ENCODE peak calls at places on chromosomes 12 and 14, in six cellular contexts. C, I, S, V, M and E are unnamed samples.

GRCh38 chr14:104665663-104666522 is 23.5 kb upstream of the INF2 start:
- DNase-seq in C (peak), S (peak), I (no peak), M (no peak), V (no peak), E (no peak)

GRCh38 chr14:98187302-98187701 is 1084.7 kb downstream of the BCL11B start:
- DNase-seq in I (no peak), C (no peak), M (no peak), S (no peak), V (no peak), E (no peak)

GRCh38 chr14:99675951-99676350 is 8.1 kb upstream of the CYP46A1 start:
- DNase-seq in S (no peak), C (no peak), I (no peak), M (no peak), V (no peak), E (no peak)

GRCh38 chr12:82694276-82694675 is 7.6 kb downstream of the TMTC2 start:
- DNase-seq in V (no peak), S (no peak), C (no peak), M (no peak), I (no peak), E (no peak)

GRCh38 chr12:94603434-94604068 is 46.8 kb downstream of the TMCC3 start:
- DNase-seq in I (peak), M (peak), S (peak), V (peak), C (no peak), E (no peak)

GRCh38 chr14:50040401-50040775 is 76.0 kb downstream of the VCPKMT start:
- DNase-seq in V (no peak), I (peak), C (no peak), S (peak), M (peak), E (peak)

GRCh38 chr12:41286426-41286825 is 98.3 kb downstream of the PDZRN4 start:
- DNase-seq in I (no peak), S (no peak), M (no peak), V (no peak), C (no peak), E (peak)

GRCh38 chr14:23086565-23086964 is 8.4 kb downstream of the ACIN1 start:
- DNase-seq in I (no peak), S (no peak), M (no peak), C (no peak), V (no peak), E (no peak)

GRCh38 chr14:106286697-106287290 is 760.4 kb downstream of the TMEM121 start:
- DNase-seq in M (no peak), I (no peak), V (peak), S (no peak), C (no peak), E (no peak)

GRCh38 chr14:63454863-63455622 is 88.1 kb downstream of the PPP2R5E start:
- DNase-seq in C (no peak), I (no peak), M (no peak), S (peak), V (peak), E (peak)

GRCh38 chr14:83164016-83164415 is 1630.4 kb upstream of the SEL1L start:
- DNase-seq in V (no peak), S (no peak), M (no peak), I (no peak), C (no peak), E (peak)

GRCh38 chr12:22981711-22982110 is 356.7 kb downstream of the ETNK1 start:
- DNase-seq in M (no peak), S (no peak), V (no peak), I (no peak), C (no peak), E (peak)

GRCh38 chr14:99703381-99703780 is 19.3 kb downstream of the CYP46A1 start:
- DNase-seq in I (no peak), V (no peak), S (no peak), M (no peak), C (no peak), E (no peak)

GRCh38 chr12:123908884-123909807 is 63.5 kb downstream of the CCDC92 start:
- DNase-seq in I (no peak), C (no peak), M (no peak), V (peak), S (no peak), E (no peak)

GRCh38 chr12:123907021-123907420 is 65.6 kb downstream of the CCDC92 start:
- DNase-seq in S (no peak), V (no peak), M (no peak), I (no peak), C (no peak), E (peak)

GRCh38 chr12:123910057-123910456 is 62.6 kb downstream of the CCDC92 start:
- DNase-seq in V (no peak), C (no peak), M (no peak), I (no peak), S (no peak), E (no peak)

GRCh38 chr12:123905319-123905925 is 67.2 kb downstream of the CCDC92 start:
- DNase-seq in S (peak), M (peak), V (peak), I (peak), C (no peak), E (peak)

DNA sequence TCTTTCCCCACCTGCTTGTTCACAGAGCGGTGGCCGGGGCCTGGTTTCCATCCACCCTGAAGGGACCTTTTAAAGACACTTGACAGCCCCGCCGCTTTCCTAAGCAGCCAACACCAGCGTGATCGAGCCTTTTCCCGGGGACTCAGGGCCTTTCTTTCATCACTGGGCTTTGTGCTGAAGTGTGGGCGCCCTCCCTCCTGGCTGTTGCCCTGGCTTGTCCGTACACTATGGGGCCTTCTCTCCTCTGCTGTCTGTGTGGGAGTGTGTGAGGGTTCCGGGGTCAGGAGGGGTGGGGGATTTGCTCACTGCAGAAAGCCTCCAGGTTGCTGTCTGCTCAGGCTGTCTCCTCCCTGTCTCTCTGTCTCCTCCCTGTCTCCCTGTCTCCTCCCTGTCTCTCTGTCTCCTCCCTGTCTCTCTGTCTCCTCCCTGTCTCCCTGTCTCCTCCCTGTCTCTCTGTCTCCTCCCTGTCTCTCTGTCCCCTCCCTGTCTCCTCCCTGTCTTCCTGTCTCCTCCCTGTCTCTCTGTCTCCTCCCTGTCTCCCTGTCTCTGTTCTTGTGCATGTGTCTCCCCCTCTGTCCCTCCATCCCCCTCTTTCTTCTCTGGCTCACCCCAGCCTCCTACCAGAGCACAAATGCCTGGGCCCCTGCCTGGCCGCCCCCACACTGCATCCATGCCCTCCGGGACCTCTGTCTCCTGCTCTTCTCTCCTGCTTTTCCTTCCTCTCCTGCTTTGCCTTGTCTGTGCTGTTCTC is 64.7 kb downstream of the CCDC92 start:
- DNase-seq in S (no peak), M (no peak), I (no peak), C (no peak), V (peak), E (peak)
- H3K4me3 ChIP-seq in S (no peak), M (no peak), I (no peak), C (no peak), V (no peak), E (no peak)

DNA sequence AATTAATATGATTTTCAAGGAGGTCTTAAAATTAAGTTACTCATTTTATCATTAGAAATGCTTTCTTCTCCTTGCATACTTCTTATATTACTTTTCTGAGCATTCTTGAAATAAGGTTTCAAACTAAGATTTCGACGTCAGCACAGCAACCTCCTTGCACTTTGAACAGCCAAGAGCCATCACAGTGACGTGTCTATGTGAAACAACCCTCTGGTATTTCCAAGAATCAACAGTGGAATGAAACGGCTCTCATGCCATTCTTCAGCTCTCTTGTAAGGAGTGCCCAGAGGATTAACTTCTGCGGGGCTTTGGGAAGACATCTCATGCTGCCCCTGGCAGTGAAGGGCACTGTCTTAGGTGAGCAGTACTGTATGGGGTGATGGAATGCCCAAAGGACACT is 109.2 kb downstream of the EFCAB11 start:
- DNase-seq in S (no peak), C (no peak), V (no peak), I (no peak), M (no peak), E (no peak)
- H3K4me3 ChIP-seq in S (no peak), C (no peak), V (no peak), I (no peak), M (no peak), E (no peak)

GRCh38 chr14:96751505-96751904 is 45.7 kb upstream of the VRK1 start:
- DNase-seq in C (no peak), V (no peak), M (no peak), I (no peak), S (no peak), E (no peak)
- H3K4me3 ChIP-seq in C (no peak), V (no peak), M (no peak), I (no peak), S (no peak), E (no peak)

GRCh38 chr12:130916251-130916911 is 37.3 kb upstream of the ADGRD1 start:
- DNase-seq in M (no peak), C (peak), S (peak), V (peak), I (no peak), E (peak)
- H3K4me3 ChIP-seq in M (no peak), C (peak), S (no peak), V (peak), I (no peak), E (no peak)